ENCODE peak calls at places on chromosome 6, in ten cellular contexts. U is CD8-positive, alpha-beta T cell; Z is H9; E is uterus; T is pancreas; S is neural progenitor cell; G is PC-3; O is MM.1S; L is AG04450; R is mammary epithelial cell. X is an unnamed sample.

GRCh38 chr6:149136913-149137286 is 180.6 kb upstream of the TAB2 start:
- DNase-seq in T (no peak), R (no peak), E (no peak), U (no peak), S (no peak), Z (no peak), G (no peak), L (no peak), O (no peak), X (no peak)

GRCh38 chr6:138824482-138825134 is 28.7 kb downstream of the ECT2L start:
- DNase-seq in G (no peak), U (no peak), R (peak; percentile 52), S (no peak), O (no peak), E (no peak), L (no peak), T (no peak), Z (no peak), X (no peak)

GRCh38 chr6:56148488-56149190 is 98.7 kb downstream of the COL21A1 start:
- DNase-seq in O (no peak), S (no peak), L (no peak), Z (no peak), U (no peak), R (no peak), G (no peak), T (no peak), E (no peak), X (no peak)

GRCh38 chr6:169312658-169313346 is 59.2 kb upstream of the THBS2 start:
- DNase-seq in Z (no peak), U (no peak), O (no peak), L (no peak), T (no peak), G (no peak), E (no peak), S (no peak), R (no peak), X (no peak)

GRCh38 chr6:1771324-1771723 is 161.6 kb downstream of the FOXC1 start:
- DNase-seq in S (no peak), T (no peak), Z (no peak), R (peak; percentile 76), G (peak; percentile 88), U (peak; percentile 19), E (no peak), L (no peak), O (no peak), X (no peak)

GRCh38 chr6:77440206-77440976 is 22.9 kb downstream of the HTR1B start:
- DNase-seq in U (no peak), L (peak; percentile 71), E (no peak), T (no peak), S (no peak), O (no peak), Z (no peak), R (no peak), G (no peak), X (no peak)

GRCh38 chr6:54737247-54737646 is 109.3 kb upstream of the FAM83B start:
- DNase-seq in L (no peak), R (no peak), Z (peak; percentile 55), S (peak; percentile 19), E (no peak), T (no peak), O (no peak), U (no peak), G (no peak), X (no peak)

GRCh38 chr6:39684790-39685485 is 40.3 kb downstream of the KIF6 start:
- DNase-seq in E (no peak), S (no peak), R (no peak), L (no peak), T (no peak), O (no peak), U (no peak), G (no peak), Z (no peak), X (no peak)

GRCh38 chr6:107488875-107489635 is 862 bp upstream of the SOBP start:
- DNase-seq in Z (peak; percentile 76), E (peak; percentile 26), T (peak; percentile 70), G (no peak), L (no peak), O (no peak), R (peak; percentile 17), S (peak; percentile 80), U (no peak), X (peak; percentile 19)

GRCh38 chr6:22784611-22785010 is 215.2 kb downstream of the HDGFL1 start:
- DNase-seq in G (no peak), O (no peak), R (no peak), U (no peak), E (no peak), T (no peak), Z (no peak), L (peak; percentile 29), S (peak; percentile 33), X (no peak)

GRCh38 chr6:4336778-4337442 is 201.5 kb upstream of the ECI2 start:
- DNase-seq in U (no peak), S (no peak), O (no peak), E (peak; percentile 71), G (no peak), T (no peak), Z (no peak), L (no peak), R (peak; percentile 20), X (no peak)

GRCh38 chr6:75402296-75402695 is 91.3 kb downstream of the FILIP1 start:
- DNase-seq in L (no peak), O (peak; percentile 60), Z (no peak), S (no peak), U (no peak), G (peak; percentile 54), T (no peak), E (peak; percentile 58), R (peak; percentile 12), X (no peak)

GRCh38 chr6:3023663-3024483 is 24.2 kb downstream of the NQO2 start:
- DNase-seq in U (peak; percentile 93), R (peak; percentile 86), L (peak; percentile 16), O (peak; percentile 89), S (peak; percentile 52), G (peak; percentile 90), T (peak; percentile 83), Z (peak; percentile 89), E (peak; percentile 90), X (peak; percentile 63)

GRCh38 chr6:106114492-106114891 is 28.4 kb downstream of the PRDM1 start:
- DNase-seq in L (no peak), R (no peak), T (no peak), E (no peak), U (no peak), G (no peak), S (no peak), O (no peak), Z (no peak), X (no peak)
- H3K27ac ChIP-seq in L (no peak overlapping the region), R (no peak overlapping the region), T (no peak overlapping the region), E (no peak overlapping the region), U (no peak overlapping the region), G (no peak overlapping the region), S (no peak overlapping the region), O (no peak overlapping the region), Z (no peak overlapping the region), X (no peak overlapping the region)

GRCh38 chr6:135192256-135193174 is 11.4 kb downstream of the MYB start:
- DNase-seq in R (no peak), G (no peak), O (no peak), S (no peak), U (no peak), L (no peak), T (no peak), Z (no peak), E (no peak), X (no peak)

GRCh38 chr6:135196739-135197510 is 15.8 kb downstream of the MYB start:
- DNase-seq in U (no peak), O (no peak), E (no peak), Z (no peak), G (no peak), L (no peak), T (no peak), S (no peak), R (no peak), X (no peak)

GRCh38 chr6:135193221-135193620 is 12.1 kb downstream of the MYB start:
- DNase-seq in T (no peak), O (no peak), E (no peak), R (no peak), U (no peak), G (no peak), Z (no peak), L (no peak), S (no peak), X (no peak)

GRCh38 chr6:135195045-135195444 is 13.9 kb downstream of the MYB start:
- DNase-seq in O (no peak), L (no peak), U (no peak), Z (no peak), G (no peak), E (no peak), R (no peak), T (no peak), S (no peak), X (no peak)

DNA sequence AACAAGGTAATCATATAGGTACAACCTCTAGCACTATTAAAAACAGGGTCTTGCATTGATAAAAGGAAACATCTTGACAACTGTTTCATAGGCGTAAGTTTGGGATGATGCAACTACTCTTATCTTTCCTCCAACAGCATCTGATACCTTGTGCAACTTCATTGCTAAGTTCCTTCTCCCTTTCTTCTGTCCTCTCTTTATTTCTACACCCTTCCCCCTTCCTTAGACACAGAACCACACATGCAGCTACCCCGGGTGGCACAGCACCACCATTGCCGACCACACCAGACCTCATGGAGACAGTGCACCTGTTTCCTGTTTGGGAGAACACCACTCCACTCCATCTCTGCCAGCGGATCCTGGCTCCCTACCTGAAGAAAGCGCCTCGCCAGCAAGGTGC is 14.4 kb downstream of the MYB start:
- DNase-seq in O (no peak), Z (no peak), E (no peak), T (no peak), U (no peak), S (no peak), L (no peak), R (no peak), G (no peak), X (no peak)
- H3K27ac ChIP-seq in O (no peak overlapping the region), Z (no peak overlapping the region), E (no peak overlapping the region), T (no peak overlapping the region), U (no peak overlapping the region), S (no peak overlapping the region), L (no peak overlapping the region), R (no peak overlapping the region), G (no peak overlapping the region), X (no peak overlapping the region)

GRCh38 chr6:35360349-35361138 is 18.2 kb downstream of the PPARD start:
- DNase-seq in O (no peak), T (peak; percentile 76), S (no peak), L (no peak), E (no peak), Z (peak; percentile 74), U (no peak), G (peak; percentile 35), R (peak; percentile 70), X (peak; percentile 75)
- H3K27ac ChIP-seq in O (no peak overlapping the region), T (peak overlapping the region; percentile 8), S (peak overlapping the region; percentile 60), L (no peak overlapping the region), E (no peak overlapping the region), Z (no peak overlapping the region), U (no peak overlapping the region), G (peak overlapping the region; percentile 44), R (no peak overlapping the region), X (peak overlapping the region; percentile 71)

GRCh38 chr6:136037885-136038460 is 186.5 kb downstream of the PDE7B start:
- DNase-seq in T (no peak), E (peak; percentile 41), Z (peak; percentile 30), G (no peak), S (no peak), R (no peak), O (no peak), L (peak; percentile 34), U (no peak), X (no peak)
- H3K27ac ChIP-seq in T (peak overlapping the region; percentile 28), E (peak overlapping the region; percentile 77), Z (no peak overlapping the region), G (no peak overlapping the region), S (no peak overlapping the region), R (no peak overlapping the region), O (no peak overlapping the region), L (peak overlapping the region; percentile 88), U (no peak overlapping the region), X (no peak overlapping the region)